ENCODE peak calls at places on chromosomes 7 and 10, in four cellular contexts. Y is esophagus squamous epithelium; J is right lobe of liver; H is CD8-positive, alpha-beta T cell. L is an unnamed sample.

GRCh38 chr10:6203331-6204062 is 765 bp downstream of the PFKFB3 start:
- DNase-seq in Y (no peak), J (peak), H (peak), L (peak)

GRCh38 chr7:102404005-102404861 is 8.1 kb downstream of the PRKRIP1 start:
- DNase-seq in Y (no peak), J (no peak), H (peak), L (no peak)

GRCh38 chr7:11005202-11005601 is 31.5 kb downstream of the PHF14 start:
- DNase-seq in Y (no peak), J (no peak), H (no peak), L (no peak)

GRCh38 chr10:533611-534566 is 155.6 kb downstream of the DIP2C start:
- DNase-seq in Y (no peak), J (no peak), H (no peak), L (no peak)

GRCh38 chr10:48450233-48450810 is 143.8 kb downstream of the MAPK8 start:
- DNase-seq in Y (no peak), J (peak), H (no peak), L (peak)

GRCh38 chr7:33711231-33712019 is 193.9 kb upstream of the BMPER start:
- DNase-seq in Y (no peak), J (peak), H (no peak), L (no peak)

GRCh38 chr7:143300959-143301617 is 12.9 kb downstream of the CASP2 start:
- DNase-seq in Y (no peak), J (no peak), H (no peak), L (no peak)

GRCh38 chr10:60280475-60280874 is 109.2 kb downstream of the ANK3 start:
- DNase-seq in Y (no peak), J (no peak), H (no peak), L (no peak)

GRCh38 chr7:143416565-143417149 is 8.0 kb upstream of the EPHA1 start:
- DNase-seq in Y (no peak), J (no peak), H (no peak), L (no peak)

GRCh38 chr10:50436805-50437204 is 185.5 kb upstream of the ASAH2 start:
- DNase-seq in Y (no peak), J (no peak), H (no peak), L (no peak)

GRCh38 chr10:33982995-33983394 is 648.5 kb upstream of the NRP1 start:
- DNase-seq in Y (no peak), J (no peak), H (no peak), L (no peak)

GRCh38 chr10:78267598-78267997 is 233.9 kb downstream of the RPS24 start:
- DNase-seq in Y (no peak), J (no peak), H (no peak), L (no peak)

GRCh38 chr7:3520206-3520605 is 219.2 kb downstream of the SDK1 start:
- DNase-seq in Y (no peak), J (no peak), H (no peak), L (no peak)

GRCh38 chr7:155656891-155657290 is 12.4 kb downstream of the RBM33 start:
- DNase-seq in Y (no peak), J (no peak), H (no peak), L (no peak)

GRCh38 chr10:32054087-32054486 is 2.1 kb downstream of the KIF5B start:
- DNase-seq in Y (no peak), J (no peak), H (no peak), L (no peak)

GRCh38 chr7:44858161-44858560 is 10.3 kb upstream of the H2AZ2 start:
- DNase-seq in Y (no peak), J (no peak), H (no peak), L (no peak)
- TF ChIP-seq CTCF in Y (no peak), J (peak), H (peak), L (no peak)

GRCh38 chr7:20310963-20311742 is 19.5 kb upstream of the ITGB8 start:
- DNase-seq in Y (no peak), J (no peak), H (no peak), L (no peak)
- TF ChIP-seq CTCF in Y (peak), J (peak), H (no peak), L (peak)

DNA sequence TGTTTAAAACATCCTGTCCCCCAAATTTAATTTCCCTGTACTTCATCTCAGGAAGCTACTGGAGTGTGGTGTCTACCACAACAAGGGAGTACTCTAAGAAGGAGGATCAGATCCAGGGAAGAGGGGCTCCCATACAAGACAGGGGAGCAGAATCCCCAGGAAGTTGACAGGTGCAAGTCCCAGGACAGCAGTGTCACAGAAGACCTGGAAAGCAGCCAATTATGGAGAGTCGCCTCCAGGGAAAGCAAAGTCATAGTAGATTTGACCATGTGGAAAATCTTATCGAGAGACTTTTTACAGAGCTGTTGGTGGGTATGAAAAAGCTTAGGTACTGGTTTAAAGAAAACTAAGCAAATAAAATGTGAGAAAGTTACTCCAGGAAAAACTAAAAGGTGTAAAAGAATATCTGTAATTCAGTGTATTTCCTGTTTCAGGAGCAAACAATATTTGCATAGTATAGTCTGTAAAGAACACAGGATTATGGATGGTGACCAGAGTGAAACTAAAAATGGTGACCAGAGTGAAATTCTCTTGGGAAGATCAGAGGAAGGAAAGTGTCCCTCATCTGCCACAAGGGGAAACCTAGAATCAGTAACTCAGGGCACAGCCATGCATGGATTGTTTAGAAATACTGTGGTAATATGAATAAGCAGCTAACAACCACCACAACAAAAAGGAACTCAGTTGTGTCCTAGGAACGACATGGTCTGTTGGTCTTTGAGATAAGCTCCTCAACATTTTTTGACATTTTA is 44.5 kb downstream of the LANCL2 start:
- DNase-seq in Y (no peak), J (no peak), H (no peak), L (no peak)
- TF ChIP-seq CTCF in Y (no peak), J (peak), H (no peak), L (no peak)

DNA sequence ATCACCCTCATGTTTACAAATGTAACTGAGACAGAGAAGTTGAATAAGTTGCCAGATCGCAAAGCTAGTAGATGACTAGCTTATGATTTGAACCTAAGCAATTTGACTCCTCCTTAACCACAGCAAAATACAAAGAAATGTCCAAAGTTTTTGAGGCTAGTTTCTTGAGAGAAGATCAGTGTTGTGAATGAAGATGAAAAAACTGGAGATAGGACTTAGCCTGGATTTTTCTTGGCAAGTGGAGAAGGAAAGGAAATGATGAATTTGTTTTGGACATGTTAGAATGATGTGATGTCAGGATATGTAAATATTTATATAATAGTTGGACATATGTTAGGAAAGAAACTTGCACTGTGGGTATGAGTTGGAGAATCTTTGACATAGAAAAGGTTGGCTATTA is 149.8 kb downstream of the LSMEM1 start:
- DNase-seq in Y (no peak), J (no peak), H (no peak), L (no peak)
- TF ChIP-seq CTCF in Y (no peak), J (no peak), H (no peak), L (no peak)

GRCh38 chr7:100093054-100093453 is 4.3 kb downstream of the COPS6 start:
- DNase-seq in Y (no peak), J (no peak), H (no peak), L (no peak)

GRCh38 chr7:100093498-100093897 is 4.7 kb downstream of the COPS6 start:
- DNase-seq in Y (no peak), J (no peak), H (no peak), L (no peak)

GRCh38 chr7:100089458-100090201 is 861 bp downstream of the COPS6 start:
- DNase-seq in Y (no peak), J (no peak), H (no peak), L (no peak)

GRCh38 chr7:100090527-100091410 is 2.0 kb downstream of the COPS6 start:
- DNase-seq in Y (no peak), J (no peak), H (no peak), L (no peak)

DNA sequence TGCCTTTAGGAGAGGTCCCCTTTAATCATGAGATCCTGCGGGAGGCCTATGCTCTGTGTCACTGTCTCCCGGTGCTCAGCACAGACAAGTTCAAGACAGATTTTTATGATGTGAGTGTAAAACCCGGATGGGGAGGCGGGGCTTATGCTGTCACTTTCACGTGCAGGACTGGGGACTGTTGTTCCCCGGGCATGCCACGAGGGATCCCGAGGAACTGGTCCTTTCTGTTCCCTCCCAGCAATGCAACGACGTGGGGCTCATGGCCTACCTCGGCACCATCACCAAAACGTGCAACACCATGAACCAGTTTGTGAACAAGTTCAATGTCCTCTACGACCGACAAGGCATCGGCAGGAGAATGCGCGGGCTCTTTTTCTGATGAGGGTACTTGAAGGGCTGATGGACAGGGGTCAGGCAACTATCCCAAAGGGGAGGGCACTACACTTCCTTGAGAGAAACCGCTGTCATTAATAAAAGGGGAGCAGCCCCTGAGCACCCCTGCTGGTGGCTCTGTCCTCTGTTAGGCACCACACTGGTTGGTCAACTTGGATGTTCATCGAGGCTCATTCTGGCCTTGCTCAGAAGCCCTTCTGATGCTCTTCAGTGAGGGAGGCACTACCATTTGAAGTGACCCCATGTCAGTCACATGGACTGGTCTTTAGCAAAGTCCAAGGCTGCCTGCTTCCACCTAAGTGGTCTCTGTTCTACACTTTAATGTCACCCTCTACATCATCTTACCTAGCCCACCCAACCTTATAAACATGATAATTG is 2.8 kb downstream of the COPS6 start:
- DNase-seq in Y (no peak), J (no peak), H (no peak), L (no peak)
- TF ChIP-seq CTCF in Y (no peak), J (no peak), H (no peak), L (no peak)

DNA sequence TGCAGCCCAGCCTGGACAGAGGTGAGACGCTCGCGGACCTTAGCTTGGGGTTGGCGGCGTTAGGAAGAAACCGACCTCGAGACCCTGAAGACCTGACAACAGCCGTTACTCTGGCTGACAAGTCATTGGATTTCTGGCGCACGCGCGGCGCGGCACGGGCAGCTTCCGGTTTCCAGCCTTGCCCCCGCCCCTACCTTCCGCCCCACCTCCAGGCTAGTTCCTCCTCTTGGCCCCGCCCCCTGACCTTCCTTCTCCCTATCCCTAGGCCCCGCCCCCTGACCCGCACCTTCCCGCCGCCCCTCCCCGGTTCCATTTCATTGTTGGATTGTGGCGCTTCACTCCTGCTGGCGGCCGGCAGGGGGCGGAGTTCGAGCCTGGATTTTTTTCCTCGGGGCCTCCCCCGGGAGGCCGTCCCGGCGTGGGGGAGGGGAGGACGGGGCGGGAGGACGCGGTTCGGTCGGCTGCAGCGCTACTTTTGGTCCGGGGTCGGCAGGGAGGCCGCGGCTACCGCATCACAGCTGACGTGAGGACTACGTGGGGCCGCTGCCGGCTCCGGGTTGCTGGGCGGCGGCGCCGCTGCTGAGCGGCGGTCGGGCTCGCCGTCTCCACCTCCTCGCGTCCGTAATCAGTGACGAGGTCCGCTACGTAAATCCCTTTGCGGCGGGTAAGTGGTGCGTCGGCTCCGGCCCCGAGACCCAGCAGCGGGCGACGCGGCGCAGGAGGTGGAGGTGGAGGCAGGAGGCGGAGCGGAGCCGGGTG is at the start of gene CREM:
- DNase-seq in Y (peak), J (peak), H (peak), L (peak)
- TF ChIP-seq CTCF in Y (peak), J (peak), H (peak), L (peak)

DNA sequence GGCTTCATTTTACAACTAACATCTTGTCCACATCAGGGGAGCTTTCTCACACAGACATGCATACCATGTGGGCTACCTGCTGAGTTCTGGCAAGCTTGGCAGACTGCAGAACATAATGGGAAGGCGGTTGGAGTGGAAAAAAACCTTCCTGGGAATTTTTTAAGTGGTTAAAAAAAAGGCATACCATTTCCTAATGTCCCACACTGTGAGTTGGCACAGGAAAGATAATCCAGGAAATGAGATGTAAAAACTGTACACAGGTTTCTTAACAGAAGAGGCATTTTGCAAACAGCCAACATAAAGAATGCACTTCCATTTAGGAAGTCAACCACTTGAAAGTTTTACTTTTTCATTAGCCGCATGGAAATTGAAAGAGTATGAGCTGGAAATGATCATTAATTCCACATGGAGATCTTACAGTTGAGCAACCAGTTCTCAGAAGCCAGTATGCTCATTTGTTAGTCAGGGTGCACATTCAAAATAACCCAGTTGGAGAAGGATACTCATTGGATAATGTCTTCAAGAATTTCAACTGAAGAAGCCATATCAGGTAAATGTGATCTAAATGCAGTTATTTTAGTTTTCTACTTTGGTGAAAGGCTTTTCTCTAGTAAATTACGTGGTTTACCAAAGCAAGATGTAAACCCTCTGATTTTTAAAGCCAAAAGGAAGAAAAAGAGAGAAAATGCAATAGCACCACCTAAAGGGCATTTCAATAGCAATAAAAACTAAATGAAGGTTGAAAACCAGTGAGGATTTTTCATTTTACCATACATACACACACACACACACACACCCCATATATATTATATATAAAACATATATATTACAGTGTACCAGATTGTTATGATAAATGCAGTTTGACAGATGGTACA is 194.0 kb downstream of the TAX1BP1 start:
- DNase-seq in Y (no peak), J (no peak), H (no peak), L (no peak)
- TF ChIP-seq CTCF in Y (no peak), J (no peak), H (peak), L (no peak)

GRCh38 chr7:139230774-139231512 is at the start of gene UBN2:
- DNase-seq in Y (peak), J (peak), H (peak), L (peak)
- TF ChIP-seq CTCF in Y (peak), J (no peak), H (no peak), L (no peak)

GRCh38 chr10:126135177-126135576 is 238.8 kb downstream of the FANK1 start:
- DNase-seq in Y (no peak), J (no peak), H (no peak), L (no peak)
- TF ChIP-seq CTCF in Y (no peak), J (no peak), H (no peak), L (no peak)